ENCODE peak calls at places on chromosomes 11 and 22, in seven cellular contexts. One of them, this sample, is unnamed.

GRCh38 chr11:8779732-8780131 is 97.1 kb downstream of the RPL27A start:
- DNase-seq in epithelial cell of esophagus: no peak
- DNase-seq in mucosa of descending colon: no peak
- DNase-seq in mesenchymal stem cell: no peak
- DNase-seq in cardiac muscle cell: no peak
- DNase-seq in choroid plexus epithelial cell: no peak
- DNase-seq in fibroblast of lung: no peak
- DNase-seq in this sample: no peak

GRCh38 chr11:111819161-111820058 is 52.0 kb downstream of the ALG9 start:
- DNase-seq in epithelial cell of esophagus: no peak
- DNase-seq in choroid plexus epithelial cell: peak
- DNase-seq in mesenchymal stem cell: peak
- DNase-seq in fibroblast of lung: peak
- DNase-seq in mucosa of descending colon: no peak
- DNase-seq in cardiac muscle cell: peak
- DNase-seq in this sample: no peak

GRCh38 chr11:69904331-69905201 is 85.3 kb upstream of the FGF3 start:
- DNase-seq in cardiac muscle cell: no peak
- DNase-seq in choroid plexus epithelial cell: no peak
- DNase-seq in fibroblast of lung: no peak
- DNase-seq in mucosa of descending colon: peak
- DNase-seq in mesenchymal stem cell: no peak
- DNase-seq in epithelial cell of esophagus: no peak
- DNase-seq in this sample: no peak

GRCh38 chr11:120938255-120938654 is 85.6 kb upstream of the TBCEL start:
- DNase-seq in choroid plexus epithelial cell: no peak
- DNase-seq in mesenchymal stem cell: no peak
- DNase-seq in cardiac muscle cell: no peak
- DNase-seq in mucosa of descending colon: no peak
- DNase-seq in fibroblast of lung: no peak
- DNase-seq in epithelial cell of esophagus: no peak
- DNase-seq in this sample: no peak

GRCh38 chr22:19730662-19731360 is 7.5 kb downstream of the GP1BB start:
- DNase-seq in mucosa of descending colon: peak
- DNase-seq in fibroblast of lung: peak
- DNase-seq in mesenchymal stem cell: peak
- DNase-seq in epithelial cell of esophagus: peak
- DNase-seq in choroid plexus epithelial cell: peak
- DNase-seq in cardiac muscle cell: peak
- DNase-seq in this sample: peak

GRCh38 chr22:48138855-48139254 is 1376.4 kb downstream of the TBC1D22A start:
- DNase-seq in fibroblast of lung: no peak
- DNase-seq in mesenchymal stem cell: no peak
- DNase-seq in cardiac muscle cell: no peak
- DNase-seq in mucosa of descending colon: no peak
- DNase-seq in choroid plexus epithelial cell: no peak
- DNase-seq in epithelial cell of esophagus: no peak
- DNase-seq in this sample: no peak

GRCh38 chr11:43880640-43881159 is at the start of gene ALKBH3:
- DNase-seq in mucosa of descending colon: peak
- DNase-seq in cardiac muscle cell: peak
- DNase-seq in mesenchymal stem cell: peak
- DNase-seq in fibroblast of lung: peak
- DNase-seq in epithelial cell of esophagus: peak
- DNase-seq in choroid plexus epithelial cell: peak
- DNase-seq in this sample: peak

GRCh38 chr11:134512791-134513538 is 100.9 kb upstream of the B3GAT1 start:
- DNase-seq in fibroblast of lung: no peak
- DNase-seq in mesenchymal stem cell: no peak
- DNase-seq in mucosa of descending colon: no peak
- DNase-seq in epithelial cell of esophagus: no peak
- DNase-seq in cardiac muscle cell: no peak
- DNase-seq in choroid plexus epithelial cell: no peak
- DNase-seq in this sample: no peak

GRCh38 chr11:393219-394033 is 583 bp upstream of the PKP3 start:
- DNase-seq in epithelial cell of esophagus: peak
- DNase-seq in mucosa of descending colon: peak
- DNase-seq in fibroblast of lung: peak
- DNase-seq in cardiac muscle cell: peak
- DNase-seq in choroid plexus epithelial cell: peak
- DNase-seq in mesenchymal stem cell: peak
- DNase-seq in this sample: no peak

GRCh38 chr22:37639070-37639760 is at the start of gene SH3BP1:
- DNase-seq in choroid plexus epithelial cell: peak
- DNase-seq in mucosa of descending colon: peak
- DNase-seq in epithelial cell of esophagus: peak
- DNase-seq in cardiac muscle cell: peak
- DNase-seq in mesenchymal stem cell: peak
- DNase-seq in fibroblast of lung: peak
- DNase-seq in this sample: no peak

GRCh38 chr11:1767399-1768140 is 3.8 kb upstream of the CTSD start:
- DNase-seq in cardiac muscle cell: no peak
- DNase-seq in fibroblast of lung: no peak
- DNase-seq in mesenchymal stem cell: no peak
- DNase-seq in mucosa of descending colon: no peak
- DNase-seq in epithelial cell of esophagus: no peak
- DNase-seq in choroid plexus epithelial cell: no peak
- DNase-seq in this sample: no peak

GRCh38 chr22:20137671-20138416 is 6.2 kb downstream of the ZDHHC8 start:
- DNase-seq in mesenchymal stem cell: no peak
- DNase-seq in epithelial cell of esophagus: no peak
- DNase-seq in fibroblast of lung: no peak
- DNase-seq in choroid plexus epithelial cell: no peak
- DNase-seq in cardiac muscle cell: no peak
- DNase-seq in mucosa of descending colon: no peak
- DNase-seq in this sample: no peak

GRCh38 chr11:101582242-101583052 is 1.4 kb downstream of the TRPC6 start:
- DNase-seq in cardiac muscle cell: no peak
- DNase-seq in fibroblast of lung: peak
- DNase-seq in epithelial cell of esophagus: peak
- DNase-seq in mesenchymal stem cell: peak
- DNase-seq in mucosa of descending colon: no peak
- DNase-seq in choroid plexus epithelial cell: no peak
- DNase-seq in this sample: no peak

GRCh38 chr11:14318581-14318981 is 40.4 kb downstream of the RRAS2 start:
- DNase-seq in cardiac muscle cell: no peak
- DNase-seq in mucosa of descending colon: no peak
- DNase-seq in mesenchymal stem cell: no peak
- DNase-seq in fibroblast of lung: no peak
- DNase-seq in epithelial cell of esophagus: peak
- DNase-seq in choroid plexus epithelial cell: peak
- DNase-seq in this sample: no peak

GRCh38 chr11:34978236-34979191 is 62.1 kb downstream of the PDHX start:
- DNase-seq in epithelial cell of esophagus: no peak
- DNase-seq in mucosa of descending colon: no peak
- DNase-seq in cardiac muscle cell: peak
- DNase-seq in fibroblast of lung: no peak
- DNase-seq in mesenchymal stem cell: peak
- DNase-seq in choroid plexus epithelial cell: peak
- DNase-seq in this sample: no peak

GRCh38 chr11:5536482-5536881 is 11.9 kb downstream of the OR52H1 start:
- DNase-seq in choroid plexus epithelial cell: no peak
- DNase-seq in epithelial cell of esophagus: no peak
- DNase-seq in cardiac muscle cell: no peak
- DNase-seq in mucosa of descending colon: no peak
- DNase-seq in mesenchymal stem cell: no peak
- DNase-seq in fibroblast of lung: no peak
- DNase-seq in this sample: no peak

GRCh38 chr22:41597635-41597953 is 8.0 kb upstream of the PMM1 start:
- DNase-seq in fibroblast of lung: no peak
- DNase-seq in mucosa of descending colon: no peak
- DNase-seq in epithelial cell of esophagus: no peak
- DNase-seq in cardiac muscle cell: no peak
- DNase-seq in mesenchymal stem cell: no peak
- DNase-seq in choroid plexus epithelial cell: no peak
- DNase-seq in this sample: no peak

GRCh38 chr22:29004647-29005371 is 56.8 kb downstream of the C22orf31 start:
- DNase-seq in mesenchymal stem cell: peak
- DNase-seq in fibroblast of lung: peak
- DNase-seq in mucosa of descending colon: peak
- DNase-seq in choroid plexus epithelial cell: peak
- DNase-seq in epithelial cell of esophagus: no peak
- DNase-seq in cardiac muscle cell: no peak
- DNase-seq in this sample: no peak

GRCh38 chr11:93737904-93738612 is 3.2 kb downstream of the TAF1D start:
- DNase-seq in mucosa of descending colon: no peak
- DNase-seq in mesenchymal stem cell: no peak
- DNase-seq in fibroblast of lung: no peak
- DNase-seq in cardiac muscle cell: no peak
- DNase-seq in choroid plexus epithelial cell: no peak
- DNase-seq in epithelial cell of esophagus: peak
- DNase-seq in this sample: no peak

GRCh38 chr11:1510928-1511327 is 24.3 kb upstream of the MOB2 start:
- DNase-seq in mucosa of descending colon: no peak
- DNase-seq in epithelial cell of esophagus: no peak
- DNase-seq in mesenchymal stem cell: no peak
- DNase-seq in choroid plexus epithelial cell: no peak
- DNase-seq in fibroblast of lung: no peak
- DNase-seq in cardiac muscle cell: no peak
- DNase-seq in this sample: no peak

DNA sequence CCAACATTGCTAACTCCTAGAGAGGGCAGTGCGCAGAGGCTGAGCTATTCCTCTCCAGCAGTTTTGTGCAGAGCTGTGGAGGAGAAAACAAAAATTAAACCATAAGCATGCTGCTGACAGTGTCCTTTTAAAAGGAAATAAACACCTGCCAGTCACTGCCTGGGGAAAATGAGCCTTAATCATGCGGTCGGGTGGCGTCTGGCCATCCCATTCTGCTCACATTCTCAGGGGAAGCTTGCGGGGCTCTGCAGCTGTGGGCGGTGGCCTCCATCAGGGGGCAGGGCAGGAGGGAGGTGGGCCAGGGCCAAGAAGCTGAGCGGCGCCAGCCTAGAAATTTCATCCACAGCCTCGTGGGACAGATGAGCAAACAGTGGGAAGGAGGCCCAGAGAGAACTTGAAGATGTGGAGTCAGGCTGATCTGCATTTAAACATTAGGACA is 71.0 kb upstream of the TP53I11 start:
- DNase-seq in cardiac muscle cell: peak
- DNase-seq in mesenchymal stem cell: peak
- DNase-seq in mucosa of descending colon: peak
- DNase-seq in fibroblast of lung: peak
- DNase-seq in choroid plexus epithelial cell: peak
- DNase-seq in epithelial cell of esophagus: no peak
- DNase-seq in this sample: peak
- H3K4me3 ChIP-seq in cardiac muscle cell: no peak
- H3K4me3 ChIP-seq in mesenchymal stem cell: peak
- H3K4me3 ChIP-seq in mucosa of descending colon: no peak
- H3K4me3 ChIP-seq in fibroblast of lung: no peak
- H3K4me3 ChIP-seq in choroid plexus epithelial cell: no peak
- H3K4me3 ChIP-seq in epithelial cell of esophagus: no peak
- H3K4me3 ChIP-seq in this sample: no peak

DNA sequence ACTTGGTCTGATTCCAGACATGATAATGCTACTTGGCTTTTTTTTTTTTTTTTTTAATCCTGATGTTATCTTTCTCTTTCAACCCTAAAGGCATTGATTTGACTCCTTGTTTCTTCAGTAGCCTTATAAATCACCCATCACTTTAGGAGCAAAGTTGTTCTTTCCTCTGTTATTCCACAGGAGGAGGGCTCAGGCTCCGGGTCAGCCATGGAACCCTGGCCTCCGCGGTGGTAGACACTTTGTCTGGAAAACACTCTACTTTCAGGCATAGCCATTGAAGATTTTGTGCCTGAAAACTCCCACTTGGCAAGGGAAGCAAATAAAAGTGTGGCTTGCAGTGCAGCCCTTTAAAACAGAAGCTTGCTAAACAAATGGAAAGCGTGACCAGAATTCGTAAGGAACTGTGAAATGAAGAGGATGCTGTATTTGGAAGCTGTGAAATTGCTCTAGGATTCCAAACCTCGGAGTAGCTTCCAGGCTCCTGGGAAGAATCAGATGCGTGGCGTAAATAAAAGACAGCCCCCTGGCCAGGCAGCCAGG is 44.9 kb downstream of the ARHGAP8 start:
- DNase-seq in mucosa of descending colon: no peak
- DNase-seq in fibroblast of lung: no peak
- DNase-seq in epithelial cell of esophagus: no peak
- DNase-seq in cardiac muscle cell: no peak
- DNase-seq in mesenchymal stem cell: no peak
- DNase-seq in choroid plexus epithelial cell: no peak
- DNase-seq in this sample: no peak
- H3K4me3 ChIP-seq in mucosa of descending colon: no peak
- H3K4me3 ChIP-seq in fibroblast of lung: no peak
- H3K4me3 ChIP-seq in epithelial cell of esophagus: no peak
- H3K4me3 ChIP-seq in cardiac muscle cell: no peak
- H3K4me3 ChIP-seq in mesenchymal stem cell: no peak
- H3K4me3 ChIP-seq in choroid plexus epithelial cell: no peak
- H3K4me3 ChIP-seq in this sample: no peak

DNA sequence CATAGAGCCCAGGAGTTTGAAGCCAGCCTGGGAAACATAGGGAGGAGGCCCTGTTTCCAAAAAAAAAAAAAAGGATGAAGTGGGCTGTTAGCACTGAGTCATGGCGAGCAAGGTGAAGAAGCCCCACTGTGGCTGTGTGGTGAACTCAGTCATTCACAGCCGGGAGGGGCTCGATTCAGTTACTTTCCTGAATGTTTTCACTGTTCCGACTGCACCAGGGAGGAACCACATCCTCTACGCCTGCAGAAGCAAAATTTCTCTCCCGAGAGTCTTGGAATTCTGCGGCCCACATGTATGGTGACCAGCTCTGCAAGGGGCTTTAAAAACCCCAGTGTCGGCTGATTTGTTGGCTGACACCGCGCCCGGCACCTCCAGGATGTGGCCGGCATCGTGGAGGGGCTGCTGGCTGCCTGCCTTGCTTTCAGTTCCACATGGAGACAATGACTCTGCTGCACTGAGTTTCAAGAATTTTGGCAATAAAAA is 27.8 kb upstream of the GRAMD4 start:
- DNase-seq in choroid plexus epithelial cell: peak
- DNase-seq in mucosa of descending colon: peak
- DNase-seq in cardiac muscle cell: peak
- DNase-seq in fibroblast of lung: peak
- DNase-seq in mesenchymal stem cell: no peak
- DNase-seq in epithelial cell of esophagus: no peak
- DNase-seq in this sample: no peak
- H3K4me3 ChIP-seq in choroid plexus epithelial cell: peak
- H3K4me3 ChIP-seq in mucosa of descending colon: no peak
- H3K4me3 ChIP-seq in cardiac muscle cell: no peak
- H3K4me3 ChIP-seq in fibroblast of lung: peak
- H3K4me3 ChIP-seq in mesenchymal stem cell: peak
- H3K4me3 ChIP-seq in epithelial cell of esophagus: no peak
- H3K4me3 ChIP-seq in this sample: peak

DNA sequence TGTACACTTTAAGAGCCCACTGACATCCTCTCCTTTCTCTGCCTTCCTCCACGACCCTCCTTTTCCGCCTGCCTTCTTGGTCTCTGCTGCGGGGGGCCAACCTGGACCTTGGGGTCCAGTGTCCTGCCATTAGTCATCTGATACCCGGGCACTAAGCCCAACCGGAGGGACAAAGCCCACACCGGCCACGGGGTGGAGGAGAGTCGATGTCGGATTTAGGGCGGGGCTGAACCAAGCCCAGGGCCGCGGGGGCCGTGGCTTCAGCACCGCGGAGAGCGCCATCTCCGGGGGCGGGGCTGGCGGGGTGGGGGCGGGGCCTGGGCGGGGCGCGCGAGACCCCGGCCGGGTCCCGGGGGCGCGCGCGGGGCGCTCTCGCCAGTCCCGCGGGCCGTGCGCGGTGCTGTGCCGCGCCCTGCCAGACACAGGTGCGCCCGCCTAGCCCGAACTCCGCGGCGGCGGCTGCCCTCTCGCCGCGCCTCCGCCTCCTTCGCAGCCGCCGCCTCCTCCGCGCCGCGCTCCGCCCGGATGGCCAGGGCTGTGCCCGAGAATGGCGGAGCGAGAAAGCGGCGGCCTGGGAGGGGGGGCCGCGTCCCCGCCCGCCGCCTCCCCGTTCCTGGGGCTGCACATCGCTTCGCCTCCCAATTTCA is at the start of gene MAPK8IP1:
- DNase-seq in mesenchymal stem cell: peak
- DNase-seq in cardiac muscle cell: peak
- DNase-seq in mucosa of descending colon: peak
- DNase-seq in fibroblast of lung: peak
- DNase-seq in epithelial cell of esophagus: peak
- DNase-seq in choroid plexus epithelial cell: peak
- DNase-seq in this sample: no peak
- H3K4me3 ChIP-seq in mesenchymal stem cell: peak
- H3K4me3 ChIP-seq in cardiac muscle cell: peak
- H3K4me3 ChIP-seq in mucosa of descending colon: no peak
- H3K4me3 ChIP-seq in fibroblast of lung: no peak
- H3K4me3 ChIP-seq in epithelial cell of esophagus: peak
- H3K4me3 ChIP-seq in choroid plexus epithelial cell: peak
- H3K4me3 ChIP-seq in this sample: peak

This sample was measured in esophagus muscularis mucosa.